ENCODE peak calls at places on chromosome 18, in eight cellular contexts. P is fibroblast of lung, R is nephron progenitor cell, S is fibroblast of mammary gland, V is pancreas, W is neural progenitor cell, Y is omental fat pad, B is right atrium auricular region. L is an unnamed sample.

GRCh38 chr18:44729631-44730101 is 49.0 kb downstream of the SETBP1 start:
- DNase-seq in P (peak; percentile 64), R (no peak), S (peak; percentile 93), V (no peak), W (no peak), Y (no peak), B (no peak), L (no peak)

GRCh38 chr18:13445241-13445897 is 226.8 kb downstream of the LDLRAD4 start:
- DNase-seq in P (no peak), R (no peak), S (no peak), V (no peak), W (no peak), Y (no peak), B (no peak), L (no peak)

GRCh38 chr18:79912994-79913831 is 38.2 kb downstream of the SLC66A2 start:
- DNase-seq in P (no peak), R (no peak), S (no peak), V (no peak), W (peak; percentile 27), Y (no peak), B (peak; percentile 52), L (peak; percentile 64)

GRCh38 chr18:13539050-13539449 is 187.3 kb downstream of the FAM210A start:
- DNase-seq in P (no peak), R (no peak), S (no peak), V (no peak), W (no peak), Y (no peak), B (peak; percentile 71), L (peak; percentile 24)

GRCh38 chr18:60506190-60506589 is 133.6 kb upstream of the MC4R start:
- DNase-seq in P (no peak), R (no peak), S (no peak), V (no peak), W (no peak), Y (no peak), B (no peak), L (no peak)

GRCh38 chr18:5266721-5267120 is 28.8 kb downstream of the ZBTB14 start:
- DNase-seq in P (no peak), R (no peak), S (no peak), V (no peak), W (no peak), Y (no peak), B (no peak), L (no peak)

GRCh38 chr18:32470136-32470712 is 458 bp downstream of the GAREM1 start:
- DNase-seq in P (peak; percentile 24), R (peak; percentile 64), S (peak; percentile 25), V (peak; percentile 23), W (peak; percentile 69), Y (no peak), B (no peak), L (peak; percentile 71)

GRCh38 chr18:61502472-61502871 is 169.2 kb downstream of the CDH20 start:
- DNase-seq in P (peak; percentile 74), R (peak; percentile 58), S (peak; percentile 71), V (peak; percentile 9), W (peak; percentile 82), Y (no peak), B (no peak), L (no peak)

GRCh38 chr18:10579079-10579867 is 53.4 kb downstream of the NAPG start:
- DNase-seq in P (peak; percentile 22), R (no peak), S (peak; percentile 30), V (no peak), W (no peak), Y (no peak), B (no peak), L (no peak)

GRCh38 chr18:52348209-52348608 is 8.2 kb downstream of the DCC start:
- DNase-seq in P (no peak), R (no peak), S (no peak), V (no peak), W (peak; percentile 46), Y (no peak), B (no peak), L (no peak)
- TF ChIP-seq CTCF in P (peak; percentile 47), R (peak; percentile 41), S (peak; percentile 35), V (no peak), W (peak; percentile 54), Y (no peak), B (peak; percentile 13), L (peak; percentile 69)

DNA sequence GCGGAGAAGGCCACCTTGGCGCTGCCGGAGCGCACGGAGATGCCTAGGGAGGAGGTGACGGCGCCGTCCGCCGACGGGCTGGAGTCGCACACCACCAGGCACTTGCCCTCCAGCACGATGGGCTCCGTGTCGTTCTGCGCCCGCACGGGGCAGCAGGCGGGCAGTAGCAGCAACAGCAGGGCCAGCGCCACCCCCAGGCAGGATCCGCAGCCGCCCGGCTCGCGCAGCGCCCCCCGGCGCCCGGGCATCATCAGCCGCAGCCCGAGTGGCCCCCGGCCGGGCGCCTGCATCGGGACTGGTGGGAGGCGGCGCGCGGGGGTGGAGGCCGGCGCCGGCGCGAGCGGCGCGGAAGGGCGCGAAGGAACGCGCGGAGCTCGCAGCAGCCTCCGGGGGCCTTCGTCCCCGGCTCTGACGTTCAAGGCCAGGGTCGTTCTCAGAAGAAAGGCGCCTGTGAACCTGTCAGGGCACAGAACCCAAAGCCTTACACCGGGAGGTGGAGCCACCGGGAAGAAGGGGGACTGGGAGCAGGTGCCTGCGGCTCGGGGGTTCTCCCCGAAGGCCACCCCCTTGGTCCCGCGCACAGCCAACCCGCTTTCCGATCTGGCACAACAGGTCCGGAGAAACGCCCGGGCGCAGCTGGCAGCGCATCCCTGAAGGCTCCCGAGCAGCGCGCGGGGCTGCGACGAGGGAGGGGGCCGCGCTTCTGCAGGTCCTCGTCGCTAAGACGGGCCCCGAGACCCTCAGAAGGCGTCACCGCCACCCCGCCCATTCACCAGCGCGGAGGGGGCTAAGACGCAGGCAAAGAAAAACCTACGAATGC is 2.1 kb downstream of the CBLN2 start:
- DNase-seq in P (no peak), R (peak; percentile 53), S (no peak), V (no peak), W (peak; percentile 65), Y (no peak), B (no peak), L (no peak)
- TF ChIP-seq CTCF in P (no peak), R (no peak), S (no peak), V (no peak), W (peak; percentile 58), Y (no peak), B (no peak), L (peak; percentile 27)

GRCh38 chr18:49048361-49048760 is 97.6 kb upstream of the SMAD7 start:
- DNase-seq in P (no peak), R (no peak), S (peak; percentile 69), V (no peak), W (no peak), Y (no peak), B (no peak), L (no peak)
- TF ChIP-seq CTCF in P (no peak), R (no peak), S (no peak), V (no peak), W (no peak), Y (no peak), B (no peak), L (no peak)

DNA sequence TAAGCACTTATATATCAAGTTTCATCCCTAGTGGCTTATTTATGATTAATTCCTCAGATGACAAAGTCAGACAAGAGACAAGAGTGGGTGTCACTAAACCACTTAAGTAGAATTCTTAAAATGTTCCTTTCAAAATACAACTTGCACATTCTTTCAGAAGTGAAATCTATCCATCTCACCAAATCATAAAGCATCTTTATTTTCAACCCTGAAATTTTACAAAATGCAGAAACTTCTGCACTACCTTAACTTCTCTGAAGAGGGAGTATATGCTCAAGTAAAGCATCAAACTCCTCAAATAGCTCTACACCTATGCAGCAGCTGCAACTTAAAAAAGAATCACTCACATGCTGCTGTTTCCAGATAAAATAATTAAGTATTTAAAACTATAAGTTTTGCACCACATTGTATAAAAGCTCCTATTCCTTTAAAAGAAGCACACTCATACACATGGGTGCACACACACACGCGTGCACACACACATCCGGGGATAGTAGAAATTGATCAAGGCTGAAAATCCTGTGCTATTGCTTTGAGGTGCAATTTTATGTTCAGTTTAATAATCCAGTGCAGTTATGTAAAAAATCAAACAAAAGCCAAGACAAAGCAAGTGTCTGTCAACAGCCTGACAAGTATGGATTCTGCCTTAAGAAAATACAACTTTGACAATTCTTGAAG is 244.5 kb downstream of the TCF4 start:
- DNase-seq in P (peak; percentile 59), R (no peak), S (peak; percentile 56), V (no peak), W (no peak), Y (no peak), B (no peak), L (no peak)
- TF ChIP-seq CTCF in P (peak; percentile 69), R (peak; percentile 46), S (peak; percentile 76), V (no peak), W (peak; percentile 62), Y (no peak), B (peak; percentile 73), L (peak; percentile 77)

GRCh38 chr18:48554610-48555400 is 16.0 kb downstream of the CTIF start:
- DNase-seq in P (no peak), R (no peak), S (no peak), V (no peak), W (no peak), Y (no peak), B (no peak), L (no peak)
- TF ChIP-seq CTCF in P (no peak), R (no peak), S (no peak), V (no peak), W (no peak), Y (no peak), B (no peak), L (no peak)

GRCh38 chr18:7721532-7721931 is 154.4 kb downstream of the PTPRM start:
- DNase-seq in P (no peak), R (no peak), S (no peak), V (no peak), W (no peak), Y (no peak), B (no peak), L (no peak)
- TF ChIP-seq CTCF in P (no peak), R (no peak), S (no peak), V (no peak), W (no peak), Y (no peak), B (no peak), L (no peak)

DNA sequence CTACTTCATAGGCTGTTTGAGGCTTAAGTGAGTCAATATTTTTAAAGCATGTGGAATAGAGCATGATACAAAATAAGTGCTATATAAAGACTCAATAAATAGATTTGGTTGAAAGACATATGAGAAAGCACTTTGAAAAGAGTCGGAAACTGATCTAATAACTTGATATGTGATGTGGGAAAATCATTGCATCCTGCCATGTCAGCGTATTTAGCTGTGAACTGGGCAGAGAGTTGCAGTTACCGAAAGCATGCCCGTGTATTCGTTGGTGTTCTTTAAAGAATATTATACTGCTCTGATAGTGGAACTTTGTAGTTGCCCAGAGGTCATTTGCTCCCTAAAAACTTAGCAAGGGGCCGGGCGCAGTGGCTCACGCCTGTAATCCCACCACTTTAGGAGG is 37.8 kb upstream of the ZNF516 start:
- DNase-seq in P (no peak), R (no peak), S (no peak), V (no peak), W (no peak), Y (no peak), B (no peak), L (no peak)
- TF ChIP-seq CTCF in P (no peak), R (no peak), S (no peak), V (no peak), W (no peak), Y (no peak), B (no peak), L (no peak)

GRCh38 chr18:12422936-12423335 is 15.2 kb downstream of the PRELID3A start:
- DNase-seq in P (no peak), R (no peak), S (no peak), V (no peak), W (peak; percentile 38), Y (no peak), B (no peak), L (no peak)
- TF ChIP-seq CTCF in P (no peak), R (no peak), S (no peak), V (no peak), W (peak; percentile 16), Y (no peak), B (no peak), L (no peak)

GRCh38 chr18:76983613-76984051 is 149.0 kb downstream of the MBP start:
- DNase-seq in P (no peak), R (no peak), S (no peak), V (no peak), W (no peak), Y (no peak), B (no peak), L (peak; percentile 34)
- TF ChIP-seq CTCF in P (no peak), R (no peak), S (no peak), V (no peak), W (no peak), Y (no peak), B (no peak), L (peak; percentile 1)

L was measured in type B pancreatic cell.